ENCODE peak calls at places on chromosome 10, in ten cellular contexts. E, O, T, Z, W, U, F, R, J and K are unnamed samples.

GRCh38 chr10:44935201-44935960 is 24.2 kb upstream of the RASSF4 start:
- DNase-seq in E (no peak), O (no peak), T (no peak), Z (peak), W (no peak), U (peak), F (peak), R (peak), J (peak), K (no peak)

GRCh38 chr10:104113557-104113956 is 8.4 kb upstream of the SFR1 start:
- DNase-seq in E (no peak), O (no peak), T (no peak), Z (no peak), W (no peak), U (no peak), F (no peak), R (no peak), J (no peak), K (no peak)

GRCh38 chr10:133438711-133439273 is 14.4 kb upstream of the SPRN start:
- DNase-seq in E (peak), O (peak), T (peak), Z (peak), W (no peak), U (peak), F (peak), R (peak), J (no peak), K (peak)

GRCh38 chr10:102120987-102121738 is 995 bp upstream of the LDB1 start:
- DNase-seq in E (peak), O (peak), T (no peak), Z (no peak), W (no peak), U (no peak), F (peak), R (peak), J (peak), K (no peak)

GRCh38 chr10:132109341-132110072 is 43.8 kb downstream of the JAKMIP3 start:
- DNase-seq in E (peak), O (no peak), T (no peak), Z (no peak), W (peak), U (no peak), F (peak), R (no peak), J (no peak), K (no peak)

GRCh38 chr10:79434816-79435215 is 10.6 kb downstream of the ZCCHC24 start:
- DNase-seq in E (no peak), O (peak), T (peak), Z (no peak), W (peak), U (peak), F (peak), R (peak), J (no peak), K (no peak)

GRCh38 chr10:35372329-35372728 is 36.0 kb downstream of the CCNY start:
- DNase-seq in E (peak), O (no peak), T (peak), Z (no peak), W (no peak), U (peak), F (peak), R (no peak), J (no peak), K (no peak)

GRCh38 chr10:33524966-33525365 is 190.5 kb upstream of the NRP1 start:
- DNase-seq in E (no peak), O (no peak), T (no peak), Z (no peak), W (no peak), U (no peak), F (peak), R (peak), J (no peak), K (no peak)

GRCh38 chr10:59713196-59713821 is 3.7 kb upstream of the SLC16A9 start:
- DNase-seq in E (no peak), O (no peak), T (no peak), Z (no peak), W (no peak), U (no peak), F (no peak), R (no peak), J (no peak), K (no peak)

GRCh38 chr10:132605390-132605789 is 67.8 kb downstream of the INPP5A start:
- DNase-seq in E (no peak), O (no peak), T (no peak), Z (no peak), W (no peak), U (no peak), F (no peak), R (no peak), J (no peak), K (no peak)

GRCh38 chr10:123241391-123242141 is 87.4 kb downstream of the BUB3 start:
- DNase-seq in E (no peak), O (peak), T (no peak), Z (no peak), W (no peak), U (no peak), F (no peak), R (no peak), J (no peak), K (no peak)

GRCh38 chr10:23439920-23440875 is 1.3 kb downstream of the OTUD1 start:
- DNase-seq in E (no peak), O (peak), T (peak), Z (no peak), W (no peak), U (peak), F (peak), R (peak), J (peak), K (peak)

GRCh38 chr10:103911021-103911459 is 6.9 kb downstream of the STN1 start:
- DNase-seq in E (no peak), O (peak), T (no peak), Z (no peak), W (no peak), U (no peak), F (no peak), R (no peak), J (no peak), K (peak)

GRCh38 chr10:58362026-58362799 is 23.0 kb upstream of the TFAM start:
- DNase-seq in E (no peak), O (no peak), T (peak), Z (no peak), W (no peak), U (no peak), F (peak), R (peak), J (no peak), K (no peak)

GRCh38 chr10:132539431-132539839 is 1.8 kb downstream of the INPP5A start:
- DNase-seq in E (no peak), O (peak), T (no peak), Z (no peak), W (peak), U (no peak), F (no peak), R (no peak), J (no peak), K (no peak)

GRCh38 chr10:42932735-42933453 is 144.0 kb upstream of the RET start:
- DNase-seq in E (peak), O (peak), T (no peak), Z (no peak), W (no peak), U (no peak), F (no peak), R (no peak), J (peak), K (no peak)

GRCh38 chr10:113691381-113691780 is 11.7 kb downstream of the CASP7 start:
- DNase-seq in E (no peak), O (no peak), T (no peak), Z (no peak), W (no peak), U (no peak), F (no peak), R (no peak), J (no peak), K (no peak)

GRCh38 chr10:69180525-69181204 is 631 bp downstream of the SUPV3L1 start:
- DNase-seq in E (no peak), O (peak), T (peak), Z (peak), W (no peak), U (no peak), F (peak), R (peak), J (peak), K (no peak)

GRCh38 chr10:126977216-126977615 is 72.0 kb downstream of the DOCK1 start:
- DNase-seq in E (no peak), O (no peak), T (no peak), Z (no peak), W (no peak), U (no peak), F (no peak), R (no peak), J (no peak), K (no peak)

GRCh38 chr10:80488539-80489066 is 34.5 kb downstream of the TSPAN14 start:
- DNase-seq in E (no peak), O (no peak), T (no peak), Z (no peak), W (no peak), U (no peak), F (no peak), R (no peak), J (no peak), K (no peak)

GRCh38 chr10:68151453-68151852 is 42.2 kb downstream of the MYPN start:
- DNase-seq in E (no peak), O (no peak), T (no peak), Z (no peak), W (no peak), U (no peak), F (no peak), R (no peak), J (no peak), K (no peak)

GRCh38 chr10:97596101-97597055 is 6.9 kb downstream of the C10orf62 start:
- DNase-seq in E (peak), O (no peak), T (peak), Z (peak), W (no peak), U (peak), F (peak), R (peak), J (peak), K (no peak)

GRCh38 chr10:102451105-102451969 is at the start of gene C10orf95:
- DNase-seq in E (peak), O (peak), T (peak), Z (no peak), W (no peak), U (no peak), F (no peak), R (no peak), J (peak), K (no peak)

GRCh38 chr10:4740471-4740870 is 85.5 kb upstream of the AKR1E2 start:
- DNase-seq in E (no peak), O (no peak), T (no peak), Z (no peak), W (no peak), U (no peak), F (no peak), R (peak), J (no peak), K (no peak)

DNA sequence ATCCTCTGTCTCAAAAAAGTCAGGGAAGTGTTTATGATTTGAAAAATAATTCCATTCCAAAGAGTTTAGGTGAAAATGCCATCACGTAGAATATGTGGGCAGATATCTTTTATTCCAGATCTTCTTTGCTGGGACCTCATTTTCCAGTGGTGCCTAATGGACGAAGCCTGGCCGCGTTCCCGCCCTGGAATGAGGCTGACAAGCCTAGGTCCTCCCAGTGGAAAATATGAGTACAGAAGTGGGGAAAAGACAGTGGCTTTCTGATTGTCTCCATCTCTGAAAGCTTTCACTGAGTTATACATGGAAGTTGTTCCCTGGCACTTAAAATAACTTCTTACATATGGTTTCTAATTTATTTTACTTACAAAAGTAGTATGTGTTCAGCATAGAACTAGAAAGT is 139.4 kb downstream of the TACC2 start:
- DNase-seq in E (no peak), O (no peak), T (no peak), Z (no peak), W (no peak), U (peak), F (peak), R (no peak), J (no peak), K (no peak)
- TF ChIP-seq CTCF in E (no peak), O (no peak), T (no peak), Z (no peak), W (peak), U (no peak), F (no peak), R (no peak), J (no peak), K (no peak)

DNA sequence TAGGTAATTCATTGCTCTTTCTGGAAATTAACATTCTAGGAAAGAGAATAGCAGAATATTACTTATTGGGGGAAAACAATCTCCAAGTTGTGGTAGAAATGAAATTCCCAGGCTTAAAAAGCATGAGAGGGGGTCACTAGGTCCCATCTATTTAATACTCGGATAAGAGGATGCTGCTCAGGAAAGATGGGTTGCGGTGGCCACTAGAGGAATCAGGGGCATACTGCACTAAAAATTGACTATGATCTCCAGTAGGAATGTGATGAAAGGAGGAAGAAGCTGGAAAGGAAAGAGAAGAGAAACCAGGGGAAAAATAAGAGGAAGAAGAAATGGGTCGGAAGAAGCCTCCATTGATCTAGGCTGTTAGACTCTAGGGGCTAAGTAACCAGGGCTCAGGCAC is 192.8 kb downstream of the GPAM start:
- DNase-seq in E (no peak), O (no peak), T (no peak), Z (no peak), W (no peak), U (peak), F (peak), R (no peak), J (no peak), K (no peak)
- TF ChIP-seq CTCF in E (no peak), O (no peak), T (no peak), Z (no peak), W (peak), U (no peak), F (peak), R (peak), J (peak), K (no peak)

DNA sequence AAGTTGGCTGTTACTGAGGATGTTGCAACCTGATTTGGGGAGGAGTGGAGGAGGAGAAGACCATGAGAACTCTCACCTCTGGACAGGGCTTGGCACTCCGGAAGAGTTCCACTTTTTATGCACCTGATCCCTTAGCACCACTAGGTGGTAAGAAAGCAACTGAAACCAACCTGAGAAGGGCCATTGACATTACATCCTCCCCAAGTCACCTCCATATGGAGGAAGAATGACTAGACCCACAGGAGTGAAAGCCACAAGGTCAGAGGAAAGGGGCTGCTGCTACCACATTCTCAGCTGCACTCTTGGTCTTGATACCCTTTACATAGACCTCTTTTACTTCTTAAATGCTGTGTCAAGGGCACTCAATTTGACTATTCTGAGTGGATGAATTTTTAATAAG is 363.0 kb downstream of the GFRA1 start:
- DNase-seq in E (no peak), O (no peak), T (no peak), Z (no peak), W (no peak), U (no peak), F (no peak), R (no peak), J (no peak), K (no peak)
- TF ChIP-seq CTCF in E (no peak), O (no peak), T (no peak), Z (no peak), W (no peak), U (no peak), F (no peak), R (no peak), J (no peak), K (no peak)

GRCh38 chr10:98852686-98853085 is 383.0 kb downstream of the HPSE2 start:
- DNase-seq in E (no peak), O (no peak), T (no peak), Z (peak), W (no peak), U (no peak), F (no peak), R (no peak), J (no peak), K (no peak)
- TF ChIP-seq CTCF in E (no peak), O (no peak), T (peak), Z (no peak), W (no peak), U (no peak), F (no peak), R (no peak), J (no peak), K (no peak)

DNA sequence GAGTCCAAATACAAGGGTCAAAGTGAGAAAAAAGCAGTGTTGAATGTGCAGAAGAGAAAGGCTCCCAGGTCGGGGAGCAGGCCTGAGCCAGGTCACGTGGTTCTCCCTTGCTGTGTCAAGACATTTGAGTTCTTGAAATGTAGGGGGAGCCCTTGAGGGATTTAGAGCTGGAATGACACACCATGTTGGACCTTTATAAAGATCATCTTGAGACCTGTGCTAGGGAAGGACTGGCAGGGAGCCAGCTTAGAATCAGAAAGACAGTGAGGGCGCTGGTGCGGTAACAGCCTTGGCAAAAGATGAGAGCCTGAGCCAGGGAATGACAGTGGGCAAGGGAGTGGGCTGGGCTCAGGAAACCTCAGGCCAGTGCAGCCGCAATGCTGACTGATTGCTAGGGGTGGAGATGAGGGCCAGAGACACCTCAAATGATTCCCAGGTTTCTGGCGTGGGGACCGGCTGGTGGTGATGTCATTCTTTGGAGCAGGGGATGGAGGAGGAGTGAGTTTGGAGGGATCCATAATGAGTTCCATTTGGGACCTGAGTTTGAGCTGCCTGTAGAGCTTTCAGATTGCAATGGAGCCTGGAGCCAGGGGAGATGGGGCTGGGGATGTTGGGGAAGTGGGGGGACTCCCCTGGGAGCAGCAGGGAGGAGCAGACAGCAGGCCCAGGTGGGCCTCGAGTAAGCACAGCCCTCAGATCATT is 120.2 kb downstream of the PTPN20 start:
- DNase-seq in E (no peak), O (no peak), T (no peak), Z (peak), W (no peak), U (peak), F (peak), R (no peak), J (peak), K (no peak)
- TF ChIP-seq CTCF in E (no peak), O (no peak), T (peak), Z (no peak), W (peak), U (no peak), F (no peak), R (peak), J (no peak), K (no peak)

DNA sequence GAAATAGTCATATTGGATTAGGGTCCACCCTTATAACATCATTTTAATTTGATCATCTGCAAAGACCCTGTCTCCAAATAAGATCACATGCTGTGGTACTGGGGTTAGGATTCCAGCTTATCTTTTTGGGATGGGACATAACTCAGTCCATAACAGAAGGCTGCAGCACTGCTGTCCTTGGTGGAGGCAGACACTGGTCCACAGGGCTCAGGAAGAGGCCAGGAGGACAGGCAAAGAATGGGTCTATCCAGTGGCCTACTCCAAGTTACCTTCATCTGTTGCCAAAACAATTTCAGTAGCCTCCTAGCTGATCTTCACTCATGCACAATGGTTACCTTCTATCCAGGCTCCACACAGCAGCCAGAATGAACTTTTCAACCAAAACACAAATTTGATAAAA is 387.0 kb downstream of the GRID1 start:
- DNase-seq in E (no peak), O (no peak), T (no peak), Z (no peak), W (no peak), U (no peak), F (no peak), R (no peak), J (no peak), K (no peak)
- TF ChIP-seq CTCF in E (no peak), O (no peak), T (no peak), Z (no peak), W (no peak), U (no peak), F (no peak), R (no peak), J (no peak), K (no peak)

GRCh38 chr10:119689016-119689564 is 36.8 kb upstream of the INPP5F start:
- DNase-seq in E (no peak), O (no peak), T (no peak), Z (no peak), W (no peak), U (no peak), F (no peak), R (no peak), J (no peak), K (no peak)

GRCh38 chr10:119691726-119692125 is 34.1 kb upstream of the INPP5F start:
- DNase-seq in E (no peak), O (no peak), T (no peak), Z (no peak), W (no peak), U (no peak), F (no peak), R (no peak), J (no peak), K (no peak)

GRCh38 chr10:119687192-119688032 is 36.2 kb downstream of the BAG3 start:
- DNase-seq in E (no peak), O (no peak), T (peak), Z (no peak), W (no peak), U (no peak), F (no peak), R (peak), J (peak), K (no peak)

GRCh38 chr10:119686465-119687191 is 35.4 kb downstream of the BAG3 start:
- DNase-seq in E (peak), O (peak), T (peak), Z (peak), W (no peak), U (peak), F (peak), R (peak), J (peak), K (peak)

GRCh38 chr10:119688033-119688508 is 36.9 kb downstream of the BAG3 start:
- DNase-seq in E (no peak), O (peak), T (no peak), Z (no peak), W (no peak), U (no peak), F (no peak), R (no peak), J (peak), K (peak)
- TF ChIP-seq CTCF in E (no peak), O (peak), T (no peak), Z (no peak), W (peak), U (no peak), F (no peak), R (no peak), J (peak), K (peak)

DNA sequence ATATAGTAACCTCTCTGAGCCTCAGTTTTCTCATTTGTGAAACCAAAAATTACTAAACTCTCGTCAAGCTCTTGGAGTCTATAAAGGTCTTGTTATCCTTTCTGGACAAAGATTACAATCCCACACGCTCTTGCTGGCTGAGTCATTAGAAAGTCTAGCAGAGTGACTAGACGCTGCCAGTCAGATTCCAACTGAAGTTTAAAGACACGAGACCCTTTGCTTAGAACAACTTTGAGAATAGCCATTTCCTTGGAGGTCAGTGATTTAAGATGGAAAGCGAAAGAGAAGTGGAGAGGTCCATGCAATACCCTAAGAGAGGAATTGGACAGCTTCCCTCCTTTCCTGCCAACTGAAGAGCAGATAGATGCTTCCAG is 119.5 kb downstream of the APBB1IP start:
- DNase-seq in E (no peak), O (no peak), T (peak), Z (peak), W (no peak), U (peak), F (peak), R (no peak), J (no peak), K (no peak)
- TF ChIP-seq CTCF in E (no peak), O (no peak), T (no peak), Z (no peak), W (no peak), U (no peak), F (no peak), R (no peak), J (no peak), K (no peak)